ENCODE peak calls at places on chromosome 6, in four cellular contexts. J is HCT116, S is A549, E is testis. L is an unnamed sample. For H3K4me1, the result is how much of the 10 kb centered on the place peaks cover.

GRCh38 chr6:53496797-53497196 is 48.1 kb downstream of the GCLC start:
- DNase-seq in J (no peak), S (peak), E (no peak), L (no peak)

GRCh38 chr6:27840572-27840971 is 71.6 kb downstream of the OR2B2 start:
- DNase-seq in J (no peak), S (no peak), E (no peak), L (no peak)

GRCh38 chr6:146914563-146915483 is 289.4 kb upstream of the STXBP5 start:
- DNase-seq in J (peak), S (peak), E (peak), L (peak)

GRCh38 chr6:132820629-132821381 is 6.4 kb downstream of the RPS12 start:
- DNase-seq in J (no peak), S (no peak), E (no peak), L (no peak)

GRCh38 chr6:120355822-120356221 is 978.5 kb downstream of the TBC1D32 start:
- DNase-seq in J (no peak), S (no peak), E (no peak), L (peak)

GRCh38 chr6:84623956-84624680 is 140.3 kb downstream of the TBX18 start:
- DNase-seq in J (no peak), S (no peak), E (no peak), L (no peak)

GRCh38 chr6:36334832-36335459 is 1.7 kb downstream of the BNIP5 start:
- DNase-seq in J (no peak), S (no peak), E (no peak), L (no peak)

GRCh38 chr6:152637422-152638047 is 373 bp upstream of the SYNE1 start:
- DNase-seq in J (no peak), S (peak), E (no peak), L (no peak)

GRCh38 chr6:116251568-116252384 is 2.1 kb downstream of the TSPYL4 start:
- DNase-seq in J (no peak), S (no peak), E (no peak), L (no peak)

GRCh38 chr6:14676084-14676483 is 558.5 kb downstream of the CD83 start:
- DNase-seq in J (no peak), S (no peak), E (no peak), L (no peak)

GRCh38 chr6:72911463-72912153 is 289.7 kb downstream of the KCNQ5 start:
- DNase-seq in J (no peak), S (no peak), E (no peak), L (no peak)

GRCh38 chr6:27871919-27872633 is 40.1 kb downstream of the OR2B2 start:
- DNase-seq in J (no peak), S (peak), E (peak), L (peak)

GRCh38 chr6:7273709-7274108 is 39.3 kb downstream of the SSR1 start:
- DNase-seq in J (no peak), S (no peak), E (no peak), L (no peak)

DNA sequence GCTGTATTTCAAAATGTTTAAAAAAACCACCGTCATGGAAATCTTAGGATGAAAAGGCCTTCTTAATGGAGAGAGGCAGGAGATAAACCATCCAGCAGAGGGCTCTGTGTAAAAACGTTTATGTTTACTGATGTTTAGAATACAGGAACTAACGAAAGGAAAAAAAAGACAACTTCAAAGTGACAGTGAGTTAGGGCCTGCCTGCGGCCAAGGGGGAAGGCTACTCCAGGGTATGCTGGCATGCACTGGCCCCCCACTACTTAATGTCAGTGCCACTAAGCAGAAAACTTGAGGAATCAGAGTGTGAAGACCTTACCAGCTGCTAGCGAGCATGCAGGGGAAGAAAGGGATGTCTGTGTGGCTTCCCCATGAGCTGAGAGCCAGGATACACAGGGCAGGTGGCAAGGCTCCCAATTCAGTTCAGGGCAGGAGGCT is 47.7 kb downstream of the AKAP7 start:
- DNase-seq in J (no peak), S (peak), E (no peak), L (no peak)
- TF ChIP-seq CTCF in J (peak), S (peak), E (no peak), L (peak)

GRCh38 chr6:43778976-43779863 is 9.2 kb downstream of the VEGFA start:
- DNase-seq in J (no peak), S (no peak), E (no peak), L (no peak)
- TF ChIP-seq POLR2A in J (no peak), S (no peak), E (no peak), L (no peak)

DNA sequence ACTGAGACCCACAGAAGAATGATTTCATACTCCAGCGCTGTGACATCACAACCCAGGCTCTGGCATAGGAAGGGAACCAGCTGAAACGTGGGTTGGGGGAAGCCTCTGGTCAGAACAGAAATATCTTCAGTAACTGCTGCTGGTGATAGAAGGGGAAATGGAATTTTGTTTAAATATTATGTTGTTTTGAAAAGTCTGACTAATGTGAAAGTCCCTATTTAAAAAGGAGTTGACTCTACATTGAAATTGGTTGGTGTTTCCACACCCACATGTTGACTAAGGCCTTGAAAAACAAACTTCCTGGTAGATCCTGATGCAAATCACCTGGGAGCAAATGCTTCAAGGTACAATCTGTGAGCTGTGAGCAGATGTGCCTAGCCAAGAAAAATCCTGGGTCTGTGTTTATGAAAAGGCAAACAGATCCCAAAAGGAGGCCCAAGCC is 24.5 kb upstream of the TCP11 start:
- DNase-seq in J (no peak), S (peak), E (no peak), L (no peak)
- H3K4me1 ChIP-seq in J (under half), S (under half), E (under half), L (under half)

GRCh38 chr6:148962854-148963515 is 216.2 kb downstream of the UST start:
- DNase-seq in J (no peak), S (no peak), E (no peak), L (no peak)

GRCh38 chr6:148954934-148955915 is 208.4 kb downstream of the UST start:
- DNase-seq in J (no peak), S (no peak), E (peak), L (no peak)

GRCh38 chr6:148954461-148954860 is 207.6 kb downstream of the UST start:
- DNase-seq in J (no peak), S (no peak), E (no peak), L (no peak)

GRCh38 chr6:148959511-148959910 is 212.7 kb downstream of the UST start:
- DNase-seq in J (no peak), S (no peak), E (no peak), L (no peak)

GRCh38 chr6:148959008-148959407 is 212.2 kb downstream of the UST start:
- DNase-seq in J (no peak), S (no peak), E (no peak), L (no peak)
- TF ChIP-seq CTCF in J (no peak), S (no peak), E (no peak), L (no peak)